ENCODE peak calls at places on chromosome 22, in six cellular contexts. V is heart left ventricle, E is IMR-90, J is brain microvascular endothelial cell, P is adrenal gland, O is fibroblast of mammary gland. T is an unnamed sample.
A peak's percentile ranks its signal among the peaks of the same experiment; 100 is the strongest.

GRCh38 chr22:35552186-35552842 is 11.7 kb downstream of the RASD2 start:
- DNase-seq in V (no peak), E (no peak), J (no peak), P (no peak), O (peak; percentile 30), T (no peak)

GRCh38 chr22:39498368-39498767 is 3.7 kb upstream of the MIEF1 start:
- DNase-seq in V (no peak), E (no peak), J (no peak), P (no peak), O (no peak), T (no peak)

GRCh38 chr22:41446057-41446501 is 522 bp downstream of the TOB2 start:
- DNase-seq in V (no peak), E (no peak), J (no peak), P (peak; percentile 46), O (no peak), T (peak; percentile 24)

GRCh38 chr22:33438273-33438672 is 380.1 kb upstream of the SYN3 start:
- DNase-seq in V (no peak), E (peak; percentile 89), J (peak; percentile 93), P (peak; percentile 10), O (peak; percentile 90), T (peak; percentile 58)

GRCh38 chr22:24185001-24185500 is 3.8 kb downstream of the SUSD2 start:
- DNase-seq in V (no peak), E (no peak), J (no peak), P (no peak), O (no peak), T (no peak)

GRCh38 chr22:39343259-39344045 is 6.3 kb upstream of the SYNGR1 start:
- DNase-seq in V (peak; percentile 60), E (peak; percentile 58), J (peak; percentile 54), P (peak; percentile 67), O (peak; percentile 45), T (peak; percentile 68)

GRCh38 chr22:41382098-41382578 is 396 bp downstream of the TEF start:
- DNase-seq in V (peak; percentile 84), E (no peak), J (no peak), P (peak; percentile 80), O (peak; percentile 27), T (peak; percentile 30)

GRCh38 chr22:28181332-28181731 is 262.3 kb upstream of the PITPNB start:
- DNase-seq in V (no peak), E (peak; percentile 8), J (no peak), P (no peak), O (no peak), T (no peak)

GRCh38 chr22:42536166-42536565 is 16.6 kb upstream of the RRP7A start:
- DNase-seq in V (no peak), E (no peak), J (no peak), P (no peak), O (no peak), T (no peak)

GRCh38 chr22:17228725-17229126 is 9.5 kb upstream of the ADA2 start:
- DNase-seq in V (no peak), E (no peak), J (no peak), P (no peak), O (no peak), T (no peak)

GRCh38 chr22:48968201-48968959 is 859.3 kb downstream of the BRD1 start:
- DNase-seq in V (no peak), E (no peak), J (no peak), P (no peak), O (no peak), T (no peak)

GRCh38 chr22:48398181-48398905 is 1429.3 kb downstream of the BRD1 start:
- DNase-seq in V (no peak), E (no peak), J (no peak), P (no peak), O (no peak), T (no peak)

GRCh38 chr22:49883294-49883640 is 29.6 kb downstream of the ZBED4 start:
- DNase-seq in V (no peak), E (peak; percentile 66), J (peak; percentile 12), P (no peak), O (peak; percentile 23), T (no peak)

GRCh38 chr22:49962751-49963646 is 2.4 kb downstream of the PIM3 start:
- DNase-seq in V (peak; percentile 69), E (no peak), J (no peak), P (peak; percentile 51), O (no peak), T (no peak)

DNA sequence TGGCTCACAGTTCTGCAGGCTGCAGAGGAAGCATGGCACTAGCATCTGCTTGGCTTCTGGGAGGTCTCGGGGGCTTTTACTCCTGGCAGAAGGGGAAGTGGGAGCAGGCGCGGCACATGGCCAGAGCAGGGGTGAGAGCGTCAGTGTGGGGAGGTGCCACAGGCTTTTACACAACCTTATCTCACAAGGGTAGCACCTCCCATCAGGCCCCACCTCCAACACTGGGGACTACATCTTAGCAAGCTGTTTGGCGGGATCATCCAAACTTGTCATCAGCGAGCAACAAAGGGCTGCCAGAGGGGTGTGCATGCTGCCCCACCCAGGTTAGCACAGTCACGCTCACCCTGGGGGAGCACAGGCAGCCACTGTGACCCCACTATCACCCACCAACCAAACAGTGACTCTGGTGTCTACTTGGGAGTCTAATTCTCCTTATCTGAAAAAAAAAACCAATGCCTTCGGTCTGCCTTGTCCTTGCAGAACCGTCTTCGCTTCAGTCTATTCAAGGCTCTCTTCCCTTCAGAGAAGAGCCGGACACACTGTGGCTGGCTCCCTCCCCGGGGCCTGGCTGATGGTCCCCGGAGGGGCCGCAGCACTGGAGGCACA is 19.0 kb upstream of the YPEL1 start:
- DNase-seq in V (no peak), E (peak; percentile 12), J (peak; percentile 22), P (no peak), O (peak; percentile 33), T (no peak)
- H3K4me3 ChIP-seq in V (no peak overlapping the region), E (no peak overlapping the region), J (no peak overlapping the region), P (no peak overlapping the region), O (no peak overlapping the region), T (no peak overlapping the region)

GRCh38 chr22:44613196-44613595 is 88.8 kb upstream of the PRR5 start:
- DNase-seq in V (no peak), E (no peak), J (no peak), P (no peak), O (no peak), T (no peak)

GRCh38 chr22:44611880-44612496 is 90.0 kb upstream of the PRR5 start:
- DNase-seq in V (no peak), E (no peak), J (no peak), P (no peak), O (no peak), T (no peak)

GRCh38 chr22:44608606-44609226 is 93.3 kb upstream of the PRR5 start:
- DNase-seq in V (no peak), E (no peak), J (no peak), P (no peak), O (no peak), T (no peak)

GRCh38 chr22:44605486-44605885 is 96.5 kb upstream of the PRR5 start:
- DNase-seq in V (no peak), E (no peak), J (no peak), P (no peak), O (no peak), T (no peak)

DNA sequence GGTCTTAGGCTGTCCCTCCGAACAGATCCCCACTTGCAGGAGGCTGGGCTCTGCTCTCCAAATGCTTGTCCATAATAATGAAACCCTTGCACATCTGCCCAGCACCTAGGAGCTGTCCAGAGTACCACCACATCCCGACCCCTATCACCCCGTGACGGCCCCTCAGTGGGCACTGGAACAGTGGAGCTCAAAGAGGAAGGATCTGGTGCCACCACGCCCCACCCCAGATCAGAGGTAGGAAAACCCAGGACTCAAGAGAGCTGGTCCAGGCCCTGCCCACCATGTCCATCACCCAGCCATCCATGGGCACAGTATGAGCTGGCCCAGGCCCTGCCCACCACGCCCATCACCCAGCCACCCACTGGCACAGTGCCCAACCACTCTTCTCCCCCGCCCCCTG is 92.4 kb upstream of the PRR5 start:
- DNase-seq in V (peak; percentile 42), E (no peak), J (no peak), P (no peak), O (no peak), T (no peak)
- H3K4me3 ChIP-seq in V (no peak overlapping the region), E (no peak overlapping the region), J (no peak overlapping the region), P (no peak overlapping the region), O (no peak overlapping the region), T (no peak overlapping the region)

DNA sequence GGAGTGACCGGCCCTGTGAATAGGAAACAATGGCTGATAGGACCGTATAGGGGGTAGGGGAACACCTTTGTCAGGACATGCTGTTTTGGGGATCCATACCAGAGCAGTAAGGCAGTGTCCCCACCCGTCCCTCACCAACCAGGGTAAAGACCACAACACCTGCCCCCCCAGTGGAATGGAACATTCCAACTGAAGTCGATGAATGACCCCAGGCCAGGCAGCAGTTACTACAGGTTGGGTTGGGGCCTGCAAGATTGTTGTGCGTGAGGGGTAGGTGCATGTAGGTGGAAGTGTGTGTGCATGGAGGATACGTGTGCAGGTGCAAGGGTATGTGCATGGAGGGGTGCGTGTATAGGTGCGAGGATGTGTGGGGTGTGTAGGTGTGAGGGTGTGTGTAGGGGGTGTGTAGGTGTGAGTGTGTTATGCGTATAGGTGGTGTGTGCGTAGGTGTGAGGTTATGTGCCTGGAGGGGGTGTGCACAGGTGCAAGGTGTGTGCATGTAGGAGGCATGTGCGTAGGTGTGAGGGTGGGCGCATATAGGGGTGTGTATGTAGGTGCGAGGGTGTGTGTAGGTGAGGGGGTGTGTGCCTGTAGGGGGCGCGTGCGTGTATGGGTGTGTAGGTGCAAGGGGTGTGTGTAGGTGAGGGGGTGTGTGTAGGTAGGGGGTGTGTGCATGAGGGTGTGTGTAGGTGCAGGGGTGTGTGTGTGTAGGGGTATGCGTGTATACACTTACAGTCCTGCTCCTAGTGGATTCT is 32.9 kb downstream of the PISD start:
- DNase-seq in V (no peak), E (no peak), J (no peak), P (no peak), O (no peak), T (no peak)
- H3K4me3 ChIP-seq in V (peak overlapping the region; percentile 88), E (peak overlapping the region; percentile 69), J (peak overlapping the region; percentile 85), P (peak overlapping the region; percentile 82), O (peak overlapping the region; percentile 78), T (no peak overlapping the region)

DNA sequence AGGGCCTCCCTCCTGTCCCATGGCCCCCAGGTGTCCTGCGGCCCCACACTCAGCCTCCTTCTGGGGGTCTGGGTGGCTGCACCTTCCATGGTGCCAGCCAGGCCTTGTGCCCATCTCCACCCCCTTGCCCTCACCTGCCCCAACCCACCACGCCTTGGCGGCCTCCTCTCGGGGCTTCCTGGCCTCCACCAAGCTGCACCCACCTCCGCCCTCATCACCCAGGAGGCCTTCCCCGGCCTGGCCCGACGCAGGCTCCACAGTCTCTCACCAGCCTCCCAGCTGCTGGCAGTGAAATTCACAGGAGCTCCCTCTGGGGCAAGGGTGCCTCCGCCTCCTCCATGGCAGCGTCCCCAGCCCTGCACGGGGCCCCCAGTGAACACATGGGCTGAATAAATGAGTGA is 35.9 kb upstream of the WNT7B start:
- DNase-seq in V (peak; percentile 65), E (no peak), J (no peak), P (peak; percentile 40), O (no peak), T (no peak)
- H3K4me3 ChIP-seq in V (peak overlapping the region; percentile 77), E (no peak overlapping the region), J (no peak overlapping the region), P (peak overlapping the region; percentile 58), O (no peak overlapping the region), T (no peak overlapping the region)

DNA sequence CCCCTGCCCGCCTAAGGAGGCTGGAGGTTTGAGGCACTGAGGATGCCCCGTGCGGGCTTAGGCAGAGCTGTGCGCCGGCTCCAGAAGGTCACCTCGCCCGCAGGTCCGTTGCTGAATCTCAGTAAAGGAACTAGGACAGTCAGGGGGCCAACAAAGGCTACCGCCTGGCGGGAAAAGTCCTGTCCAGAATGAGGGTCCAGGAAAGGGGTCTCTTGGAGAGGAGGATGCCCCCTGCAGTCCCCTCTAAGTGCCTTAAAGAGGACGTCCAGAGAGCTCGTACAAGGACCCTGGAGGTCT is 549 bp downstream of the PVALB start:
- DNase-seq in V (no peak), E (no peak), J (no peak), P (no peak), O (no peak), T (no peak)
- H3K4me3 ChIP-seq in V (peak overlapping the region; percentile 39), E (no peak overlapping the region), J (no peak overlapping the region), P (peak overlapping the region; percentile 30), O (no peak overlapping the region), T (no peak overlapping the region)

GRCh38 chr22:43891360-43892182 is at the start of gene PNPLA5:
- DNase-seq in V (no peak), E (peak; percentile 38), J (peak; percentile 28), P (no peak), O (peak; percentile 20), T (peak; percentile 23)
- H3K4me3 ChIP-seq in V (no peak within 1 kb of the TSS), E (peak within 1 kb of the TSS; percentile 24), J (no peak within 1 kb of the TSS), P (no peak within 1 kb of the TSS), O (no peak within 1 kb of the TSS), T (no peak within 1 kb of the TSS)

T was measured in epithelial cell of esophagus.